ENCODE peak calls at places on chromosomes 2 and 18, in five cellular contexts. K, X, J, N and D are unnamed samples. For H3K4me1, the result is how much of the 10 kb centered on the place peaks cover.

GRCh38 chr2:24075259-24075658 is 867 bp downstream of the SF3B6 start:
- DNase-seq in X (no peak), K (no peak), J (no peak), N (no peak), D (no peak)

GRCh38 chr2:71001592-71002570 is 7.2 kb upstream of the TEX261 start:
- DNase-seq in N (no peak), K (no peak), X (no peak), J (no peak), D (no peak)

GRCh38 chr2:129812071-129812470 is 167.4 kb upstream of the RAB6C start:
- DNase-seq in J (peak), N (no peak), X (no peak), K (no peak), D (peak)

GRCh38 chr2:54038835-54039234 is 68.0 kb upstream of the PSME4 start:
- DNase-seq in K (no peak), J (no peak), X (no peak), N (peak), D (no peak)

GRCh38 chr2:18232731-18233438 is 327.6 kb downstream of the RDH14 start:
- DNase-seq in N (peak), X (peak), J (no peak), K (no peak), D (no peak)

GRCh38 chr2:63796376-63796775 is 45.3 kb upstream of the UGP2 start:
- DNase-seq in N (no peak), K (no peak), J (no peak), X (no peak), D (no peak)

GRCh38 chr2:47403829-47404228 is 873 bp downstream of the MSH2 start:
- DNase-seq in J (no peak), N (peak), X (no peak), K (no peak), D (peak)

GRCh38 chr2:159788218-159788617 is 9.8 kb downstream of the CD302 start:
- DNase-seq in N (peak), K (no peak), X (no peak), J (no peak), D (no peak)

GRCh38 chr18:24570716-24571115 is 110.3 kb downstream of the HRH4 start:
- DNase-seq in N (no peak), K (no peak), X (no peak), J (no peak), D (no peak)

GRCh38 chr2:63654959-63655358 is 66.2 kb downstream of the MDH1 start:
- DNase-seq in X (peak), K (no peak), J (no peak), N (peak), D (no peak)

GRCh38 chr2:210481601-210482124 is 5.1 kb upstream of the LANCL1 start:
- DNase-seq in N (peak), K (no peak), X (no peak), J (no peak), D (no peak)

GRCh38 chr2:8380573-8380972 is 301.3 kb upstream of the ID2 start:
- DNase-seq in K (no peak), X (no peak), J (no peak), N (no peak), D (no peak)

GRCh38 chr2:8376603-8377423 is 305.0 kb upstream of the ID2 start:
- DNase-seq in X (peak), K (no peak), J (no peak), N (no peak), D (no peak)

GRCh38 chr2:8380026-8380425 is 301.8 kb upstream of the ID2 start:
- DNase-seq in N (no peak), J (peak), X (no peak), K (no peak), D (peak)

GRCh38 chr2:8378016-8378810 is 303.6 kb upstream of the ID2 start:
- DNase-seq in K (no peak), X (no peak), N (no peak), J (no peak), D (no peak)

DNA sequence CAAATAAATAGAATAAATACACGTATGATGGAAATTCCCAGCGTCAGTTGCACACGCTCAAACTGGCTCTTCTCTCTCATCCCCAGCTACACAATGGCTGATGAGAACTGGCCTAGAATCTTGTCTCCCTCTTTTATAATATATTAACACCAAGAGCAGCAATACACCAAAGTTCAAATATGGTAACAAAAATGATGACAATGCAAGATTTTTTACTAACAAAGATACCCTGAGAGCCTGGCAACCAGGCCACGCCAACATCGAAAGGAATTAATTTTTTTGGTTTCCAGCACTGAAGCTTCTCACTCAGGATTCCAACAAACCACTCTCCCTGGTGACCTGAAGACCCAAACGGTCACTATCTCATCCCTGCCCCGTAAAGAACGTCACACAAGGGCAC is 302.7 kb upstream of the ID2 start:
- DNase-seq in X (no peak), K (no peak), J (no peak), N (no peak), D (no peak)
- H3K4me1 ChIP-seq in X (under half), K (under half), J (under half), N (under half), D (under half)

DNA sequence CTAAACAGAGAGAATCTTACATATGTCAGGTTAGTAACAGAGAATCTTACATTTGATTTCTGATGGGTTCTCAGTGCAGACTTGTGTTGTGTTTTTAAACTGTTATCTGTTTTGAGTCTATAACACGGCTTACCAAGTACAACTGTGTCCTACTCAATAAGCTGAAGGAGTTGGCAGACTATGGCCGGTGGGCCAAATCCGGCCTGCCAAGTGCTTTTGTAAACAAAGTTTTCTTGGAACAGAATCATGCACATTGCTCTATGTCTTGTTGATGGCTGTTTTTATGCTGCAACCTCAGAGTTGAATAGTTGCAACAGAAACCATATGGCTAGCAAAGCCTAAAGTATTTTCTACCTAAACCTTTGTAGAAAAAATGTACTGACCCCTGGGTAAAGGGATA is 75.1 kb downstream of the CD8B2 start:
- DNase-seq in N (no peak), K (no peak), J (no peak), X (no peak), D (peak)
- TF ChIP-seq CTCF in N (no peak), K (no peak), J (no peak), X (no peak), D (no peak)

GRCh38 chr18:22199005-22199404 is 29.6 kb downstream of the GATA6 start:
- DNase-seq in N (no peak), J (no peak), K (no peak), X (no peak), D (no peak)
- H3K4me1 ChIP-seq in N (under half), J (half or more), K (under half), X (under half), D (under half)

GRCh38 chr18:27361477-27361876 is 176.4 kb upstream of the CHST9 start:
- DNase-seq in N (no peak), X (no peak), K (no peak), J (no peak), D (no peak)

GRCh38 chr18:27366151-27366550 is 181.0 kb upstream of the CHST9 start:
- DNase-seq in K (no peak), J (no peak), X (no peak), N (no peak), D (no peak)

GRCh38 chr18:27363918-27364317 is 178.8 kb upstream of the CHST9 start:
- DNase-seq in X (peak), K (no peak), J (no peak), N (peak), D (no peak)
- TF ChIP-seq CTCF in X (peak), K (no peak), J (peak), N (peak), D (no peak)

GRCh38 chr18:3062798-3063563 is 50.0 kb upstream of the LPIN2 start:
- DNase-seq in J (peak), X (no peak), N (peak), K (peak), D (peak)
- H3K4me1 ChIP-seq in J (under half), X (under half), N (under half), K (half or more), D (under half)

DNA sequence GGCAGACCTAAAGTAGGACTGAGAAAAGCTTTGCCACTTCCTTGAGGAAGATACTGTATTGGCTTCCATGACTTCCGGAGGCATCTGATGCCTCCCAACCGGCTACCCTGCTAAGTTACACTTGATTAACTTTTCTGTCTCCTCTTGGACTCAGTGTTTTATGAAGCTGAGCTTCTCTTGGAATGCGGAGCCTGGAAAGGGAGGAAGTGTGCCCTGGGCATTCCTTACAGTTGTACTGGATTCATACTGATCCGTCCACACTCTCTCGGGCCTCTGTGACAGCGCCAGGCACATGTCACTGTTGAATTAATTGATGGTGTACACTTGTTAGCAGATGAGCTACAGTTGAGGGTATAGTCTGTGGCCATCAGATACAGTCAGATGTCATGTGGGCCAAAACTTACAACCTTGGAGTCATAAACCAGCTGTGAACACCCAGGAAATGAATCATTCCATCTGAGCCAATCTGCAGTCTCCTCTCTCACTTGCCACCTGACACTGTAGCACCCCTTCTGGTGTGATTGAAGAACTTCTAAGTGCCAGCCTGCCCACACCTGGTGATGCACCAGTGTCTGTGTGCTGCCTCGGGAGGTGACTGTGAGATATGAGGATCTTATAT is 122.5 kb downstream of the FHOD3 start:
- DNase-seq in K (no peak), N (peak), X (peak), J (no peak), D (no peak)
- TF ChIP-seq CTCF in K (no peak), N (peak), X (no peak), J (no peak), D (no peak)

DNA sequence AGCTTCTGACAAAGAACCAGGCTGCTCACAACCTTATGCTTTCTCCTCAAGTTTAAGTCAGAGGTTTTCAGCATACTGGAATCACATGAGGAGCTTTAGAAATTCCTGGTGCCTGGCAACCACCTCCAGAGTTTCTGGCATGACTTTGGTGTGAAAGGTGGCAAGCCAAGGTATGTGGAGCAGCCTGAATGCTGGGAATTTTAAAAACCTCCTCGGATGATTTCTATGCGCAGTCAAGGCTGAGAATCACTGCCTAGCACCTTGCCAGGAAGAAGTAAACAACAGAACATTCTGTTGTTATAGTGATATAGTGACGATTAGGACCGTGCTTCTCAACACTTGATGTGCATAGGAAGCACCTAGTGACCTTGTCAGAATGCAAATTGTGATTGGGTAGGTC is 11.7 kb downstream of the CCBE1 start:
- DNase-seq in X (peak), N (no peak), K (no peak), J (no peak), D (peak)
- H3K4me1 ChIP-seq in X (under half), N (under half), K (under half), J (under half), D (under half)

GRCh38 chr2:232332940-232333259 is 45.7 kb upstream of the ALPP start:
- DNase-seq in K (no peak), X (no peak), J (no peak), N (no peak), D (no peak)

GRCh38 chr2:232331071-232331470 is 47.5 kb upstream of the ALPP start:
- DNase-seq in N (no peak), K (no peak), J (peak), X (no peak), D (no peak)

GRCh38 chr2:232336241-232336736 is 42.3 kb upstream of the ALPP start:
- DNase-seq in N (no peak), J (no peak), X (no peak), K (no peak), D (peak)

GRCh38 chr2:232335859-232336215 is 42.7 kb upstream of the ALPP start:
- DNase-seq in N (no peak), X (no peak), K (no peak), J (no peak), D (no peak)

DNA sequence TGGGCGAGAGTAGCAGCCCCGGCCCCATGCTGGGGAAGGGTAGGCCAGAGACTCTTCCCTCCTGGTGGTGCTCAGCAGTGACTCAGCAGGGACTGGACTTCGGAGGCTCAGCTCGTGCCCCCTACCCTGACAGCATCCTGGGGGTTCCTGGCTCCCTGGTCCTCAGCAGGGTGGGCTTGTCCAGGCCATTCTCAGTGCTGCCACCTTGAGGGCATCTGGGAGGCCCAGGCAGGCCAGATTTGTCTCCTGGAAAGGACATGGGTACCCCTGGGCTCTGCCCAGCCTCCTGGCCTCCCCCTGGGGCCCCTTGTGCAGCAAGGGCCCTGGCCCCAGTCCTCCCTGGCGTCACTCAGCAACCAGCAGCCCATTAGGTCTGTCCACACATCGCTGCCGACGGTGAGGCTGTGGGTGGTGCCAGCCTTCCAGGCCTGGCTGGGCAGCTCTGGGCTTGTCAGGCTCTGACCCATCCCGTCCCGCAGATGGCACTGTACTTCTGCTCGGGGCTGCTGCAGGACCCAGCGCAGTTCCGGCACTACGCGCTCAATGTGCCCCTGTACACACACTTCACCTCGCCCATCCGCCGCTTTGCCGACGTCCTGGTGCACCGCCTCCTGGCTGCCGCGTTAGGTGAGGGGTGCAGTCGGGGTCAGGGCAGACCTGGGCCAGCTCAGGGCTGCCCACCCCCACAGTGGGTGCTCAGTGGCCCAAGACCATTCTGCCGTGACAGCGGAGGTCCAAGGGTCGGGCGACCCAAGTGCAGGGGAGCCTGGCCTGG is 45.0 kb upstream of the ALPP start:
- DNase-seq in X (no peak), K (no peak), N (peak), J (no peak), D (peak)
- TF ChIP-seq CTCF in X (peak), K (no peak), N (peak), J (peak), D (peak)

GRCh38 chr2:75519843-75520242 is 40.9 kb downstream of the EVA1A start:
- DNase-seq in J (no peak), N (no peak), X (no peak), K (no peak), D (no peak)

GRCh38 chr2:75523313-75524275 is 37.1 kb downstream of the EVA1A start:
- DNase-seq in K (no peak), X (peak), J (no peak), N (peak), D (no peak)

GRCh38 chr2:75524276-75524911 is 36.3 kb downstream of the EVA1A start:
- DNase-seq in K (no peak), X (no peak), N (no peak), J (no peak), D (no peak)

GRCh38 chr2:75521225-75521872 is 39.4 kb downstream of the EVA1A start:
- DNase-seq in K (no peak), J (no peak), N (no peak), X (no peak), D (no peak)

GRCh38 chr2:75522543-75523312 is 38.0 kb downstream of the EVA1A start:
- DNase-seq in X (no peak), K (no peak), N (peak), J (no peak), D (no peak)
- H3K4me1 ChIP-seq in X (under half), K (under half), N (half or more), J (under half), D (under half)

GRCh38 chr2:1824202-1824905 is 80.0 kb upstream of the PXDN start:
- DNase-seq in X (no peak), N (peak), K (no peak), J (no peak), D (no peak)

GRCh38 chr2:1827686-1828085 is 83.4 kb upstream of the PXDN start:
- DNase-seq in X (no peak), J (no peak), N (no peak), K (no peak), D (no peak)

GRCh38 chr2:1826188-1826905 is 82.0 kb upstream of the PXDN start:
- DNase-seq in J (no peak), N (no peak), X (no peak), K (no peak), D (no peak)

GRCh38 chr2:1823187-1824169 is 79.2 kb upstream of the PXDN start:
- DNase-seq in J (no peak), X (no peak), N (no peak), K (no peak), D (no peak)

GRCh38 chr2:1825046-1825445 is 80.7 kb upstream of the PXDN start:
- DNase-seq in J (no peak), N (no peak), K (no peak), X (no peak), D (no peak)
- TF ChIP-seq CTCF in J (no peak), N (no peak), K (no peak), X (no peak), D (no peak)